ENCODE peak calls at places on chromosome 9, in five cellular contexts. P is dorsolateral prefrontal cortex, I is body of pancreas, X is lower leg skin, M is AG04449. Q is an unnamed sample.

GRCh38 chr9:36278243-36278642 is 20.0 kb upstream of the GNE start:
- DNase-seq in P (no peak), I (no peak), M (no peak), X (no peak), Q (no peak)

GRCh38 chr9:71916834-71917534 is 5.5 kb downstream of the C9orf85 start:
- DNase-seq in X (no peak), P (no peak), I (no peak), M (no peak), Q (no peak)

GRCh38 chr9:111429175-111429574 is 55.0 kb downstream of the ECPAS start:
- DNase-seq in I (no peak), X (no peak), P (no peak), M (no peak), Q (no peak)

GRCh38 chr9:14096182-14096922 is 217.6 kb downstream of the NFIB start:
- DNase-seq in P (no peak), M (no peak), I (peak), X (no peak), Q (no peak)

GRCh38 chr9:126678989-126679388 is 65.3 kb downstream of the LMX1B start:
- DNase-seq in I (no peak), X (no peak), M (no peak), P (no peak), Q (no peak)

GRCh38 chr9:132832171-132832570 is 45.9 kb downstream of the AK8 start:
- DNase-seq in X (peak), P (no peak), M (no peak), I (no peak), Q (no peak)

GRCh38 chr9:128903871-128904371 is 16.9 kb upstream of the PHYHD1 start:
- DNase-seq in P (no peak), I (no peak), M (no peak), X (no peak), Q (no peak)

GRCh38 chr9:135379540-135380267 is 99.9 kb upstream of the PPP1R26 start:
- DNase-seq in P (no peak), I (no peak), X (no peak), M (no peak), Q (no peak)

GRCh38 chr9:90774682-90775081 is 26.9 kb upstream of the SYK start:
- DNase-seq in P (no peak), X (no peak), M (no peak), I (no peak), Q (no peak)

GRCh38 chr9:112271466-112272098 is 61.8 kb downstream of the PTBP3 start:
- DNase-seq in I (no peak), P (no peak), X (no peak), M (no peak), Q (no peak)

GRCh38 chr9:134366223-134367031 is 40.2 kb downstream of the RXRA start:
- DNase-seq in I (peak), M (peak), P (peak), X (peak), Q (peak)

GRCh38 chr9:23683476-23684095 is 142.5 kb downstream of the ELAVL2 start:
- DNase-seq in X (no peak), P (no peak), M (no peak), I (no peak), Q (no peak)

GRCh38 chr9:124218438-124219289 is 39.1 kb upstream of the NEK6 start:
- DNase-seq in X (peak), I (peak), P (peak), M (no peak), Q (no peak)

GRCh38 chr9:89975586-89975985 is 370.8 kb downstream of the GADD45G start:
- DNase-seq in I (no peak), X (no peak), P (no peak), M (no peak), Q (no peak)

GRCh38 chr9:119365291-119366027 is 3.8 kb downstream of the BRINP1 start:
- DNase-seq in P (peak), I (no peak), M (no peak), X (no peak), Q (no peak)

GRCh38 chr9:135037521-135038250 is 49.8 kb upstream of the OLFM1 start:
- DNase-seq in X (peak), P (no peak), M (no peak), I (no peak), Q (no peak)

GRCh38 chr9:99359336-99359735 is 137.3 kb downstream of the SEC61B start:
- DNase-seq in P (no peak), M (no peak), I (no peak), X (no peak), Q (no peak)

GRCh38 chr9:95511952-95512750 is 4.6 kb downstream of the PTCH1 start:
- DNase-seq in I (no peak), P (no peak), X (no peak), M (no peak), Q (no peak)

GRCh38 chr9:129669141-129669718 is 3.8 kb downstream of the PRRX2 start:
- DNase-seq in X (no peak), I (no peak), M (peak), P (no peak), Q (no peak)

GRCh38 chr9:92384373-92384772 is 20.0 kb downstream of the OGN start:
- DNase-seq in X (no peak), P (no peak), I (no peak), M (no peak), Q (no peak)

GRCh38 chr9:129561594-129562281 is 59.2 kb downstream of the C9orf50 start:
- DNase-seq in X (no peak), P (no peak), I (no peak), M (no peak), Q (no peak)

GRCh38 chr9:126860757-126861466 is 473 bp downstream of the ZBTB34 start:
- DNase-seq in P (no peak), X (no peak), I (peak), M (no peak), Q (no peak)

GRCh38 chr9:125513634-125514413 is 193.2 kb downstream of the MAPKAP1 start:
- DNase-seq in X (no peak), M (peak), P (no peak), I (peak), Q (no peak)

GRCh38 chr9:101387871-101388506 is 3.2 kb upstream of the BAAT start:
- DNase-seq in X (no peak), I (peak), M (no peak), P (no peak), Q (no peak)

GRCh38 chr9:73011346-73011745 is 58.5 kb upstream of the ALDH1A1 start:
- DNase-seq in X (no peak), M (no peak), P (no peak), I (no peak), Q (no peak)

GRCh38 chr9:130962418-130963316 is 23.6 kb upstream of the FIBCD1 start:
- DNase-seq in P (no peak), I (no peak), M (peak), X (no peak), Q (peak)

GRCh38 chr9:72458153-72458552 is 63.3 kb upstream of the TMC1 start:
- DNase-seq in M (no peak), X (no peak), P (no peak), I (no peak), Q (no peak)

GRCh38 chr9:15837079-15837679 is 284.3 kb downstream of the CCDC171 start:
- DNase-seq in X (no peak), I (peak), P (no peak), M (peak), Q (no peak)

GRCh38 chr9:126791406-126792230 is 13.2 kb upstream of the ZBTB43 start:
- DNase-seq in M (peak), I (no peak), X (peak), P (no peak), Q (no peak)

GRCh38 chr9:129487658-129488483 is 133.0 kb downstream of the C9orf50 start:
- DNase-seq in I (peak), M (no peak), P (peak), X (peak), Q (peak)

GRCh38 chr9:85212887-85213286 is 528.9 kb downstream of the AGTPBP1 start:
- DNase-seq in P (no peak), M (peak), I (no peak), X (no peak), Q (no peak)

GRCh38 chr9:128771094-128771721 is 519 bp downstream of the ZER1 start:
- DNase-seq in X (no peak), P (no peak), I (no peak), M (no peak), Q (no peak)

GRCh38 chr9:76321185-76321828 is 72.9 kb downstream of the RFK start:
- DNase-seq in X (peak), I (no peak), M (peak), P (no peak), Q (no peak)

GRCh38 chr9:14985419-14985818 is 75.2 kb upstream of the FREM1 start:
- DNase-seq in P (no peak), I (no peak), X (no peak), M (no peak), Q (no peak)

GRCh38 chr9:121725008-121725795 is 73.8 kb downstream of the DAB2IP start:
- DNase-seq in I (peak), M (peak), X (peak), P (peak), Q (peak)
- H3K4me3 ChIP-seq in I (no peak), M (no peak), X (no peak), P (no peak), Q (no peak)

GRCh38 chr9:4883326-4883873 is 90.7 kb downstream of the RCL1 start:
- DNase-seq in P (no peak), M (no peak), I (no peak), X (no peak), Q (no peak)

GRCh38 chr9:4875559-4875958 is 82.8 kb downstream of the RCL1 start:
- DNase-seq in I (no peak), M (no peak), P (no peak), X (no peak), Q (no peak)

GRCh38 chr9:4879098-4879497 is 86.4 kb downstream of the RCL1 start:
- DNase-seq in I (no peak), P (no peak), M (no peak), X (no peak), Q (no peak)
- TF ChIP-seq CTCF in I (no peak), P (no peak), M (no peak), X (no peak), Q (no peak)

DNA sequence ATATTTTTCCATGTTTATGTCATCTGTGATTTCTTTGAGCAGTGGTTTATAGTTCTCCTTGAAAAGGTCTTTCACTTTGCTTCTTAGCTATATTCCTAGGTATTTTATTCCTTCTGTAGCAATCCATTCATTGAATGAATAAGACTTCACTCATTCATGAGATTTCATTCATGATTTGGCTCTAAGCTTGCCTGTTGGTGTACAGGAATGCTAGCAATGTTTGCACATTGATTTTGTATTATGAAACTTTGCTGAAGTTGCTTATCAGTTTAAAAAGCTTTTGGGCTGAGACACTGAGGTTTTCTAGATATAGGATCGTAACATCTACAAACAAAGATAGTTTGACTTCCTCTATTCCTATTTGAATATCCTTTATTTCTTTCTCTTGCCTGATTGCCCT is 15.9 kb downstream of the RLN2 start:
- DNase-seq in P (no peak), I (no peak), X (no peak), M (no peak), Q (no peak)
- H3K4me3 ChIP-seq in P (no peak), I (no peak), X (no peak), M (no peak), Q (no peak)

GRCh38 chr9:114608525-114608796 is 2.6 kb upstream of the TMEM268 start:
- DNase-seq in P (no peak), I (no peak), M (no peak), X (no peak), Q (no peak)

GRCh38 chr9:114606597-114607207 is 4.4 kb upstream of the TMEM268 start:
- DNase-seq in X (no peak), P (no peak), I (peak), M (peak), Q (peak)

GRCh38 chr9:114604974-114605373 is 6.1 kb upstream of the TMEM268 start:
- DNase-seq in P (no peak), I (no peak), M (no peak), X (no peak), Q (no peak)

GRCh38 chr9:114607671-114608524 is 3.2 kb upstream of the TMEM268 start:
- DNase-seq in I (no peak), M (no peak), X (no peak), P (no peak), Q (no peak)

DNA sequence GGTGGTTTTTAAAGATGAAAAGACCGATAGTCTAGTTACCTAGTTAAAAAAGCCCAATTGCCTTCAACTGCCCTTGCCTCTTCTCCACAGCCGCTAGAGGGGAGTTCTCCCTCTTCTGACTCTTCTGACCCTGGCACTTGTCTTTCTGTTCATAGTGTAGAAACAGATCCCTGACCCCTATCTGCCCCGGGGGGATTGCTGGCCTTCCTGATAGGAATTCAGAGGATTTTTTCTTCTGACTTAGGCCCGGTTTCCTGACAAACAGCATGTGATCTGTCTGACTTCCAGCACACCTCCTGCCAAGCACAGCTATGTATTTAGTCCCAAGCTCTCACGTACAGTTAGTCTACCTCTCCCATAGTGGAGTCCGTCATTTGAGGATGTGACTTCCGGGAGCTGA is 5.0 kb upstream of the TMEM268 start:
- DNase-seq in I (no peak), X (no peak), M (no peak), P (no peak), Q (no peak)
- TF ChIP-seq CTCF in I (no peak), X (no peak), M (no peak), P (no peak), Q (no peak)

GRCh38 chr9:115594551-115594950 is 476.6 kb upstream of the TNC start:
- DNase-seq in I (no peak), P (no peak), X (no peak), M (no peak), Q (no peak)

GRCh38 chr9:115596743-115597080 is 478.8 kb upstream of the TNC start:
- DNase-seq in M (no peak), I (no peak), X (no peak), P (no peak), Q (no peak)

GRCh38 chr9:115593587-115594091 is 475.7 kb upstream of the TNC start:
- DNase-seq in I (peak), M (no peak), X (no peak), P (no peak), Q (no peak)

GRCh38 chr9:115597330-115597729 is 479.4 kb upstream of the TNC start:
- DNase-seq in P (no peak), M (no peak), I (no peak), X (no peak), Q (no peak)

DNA sequence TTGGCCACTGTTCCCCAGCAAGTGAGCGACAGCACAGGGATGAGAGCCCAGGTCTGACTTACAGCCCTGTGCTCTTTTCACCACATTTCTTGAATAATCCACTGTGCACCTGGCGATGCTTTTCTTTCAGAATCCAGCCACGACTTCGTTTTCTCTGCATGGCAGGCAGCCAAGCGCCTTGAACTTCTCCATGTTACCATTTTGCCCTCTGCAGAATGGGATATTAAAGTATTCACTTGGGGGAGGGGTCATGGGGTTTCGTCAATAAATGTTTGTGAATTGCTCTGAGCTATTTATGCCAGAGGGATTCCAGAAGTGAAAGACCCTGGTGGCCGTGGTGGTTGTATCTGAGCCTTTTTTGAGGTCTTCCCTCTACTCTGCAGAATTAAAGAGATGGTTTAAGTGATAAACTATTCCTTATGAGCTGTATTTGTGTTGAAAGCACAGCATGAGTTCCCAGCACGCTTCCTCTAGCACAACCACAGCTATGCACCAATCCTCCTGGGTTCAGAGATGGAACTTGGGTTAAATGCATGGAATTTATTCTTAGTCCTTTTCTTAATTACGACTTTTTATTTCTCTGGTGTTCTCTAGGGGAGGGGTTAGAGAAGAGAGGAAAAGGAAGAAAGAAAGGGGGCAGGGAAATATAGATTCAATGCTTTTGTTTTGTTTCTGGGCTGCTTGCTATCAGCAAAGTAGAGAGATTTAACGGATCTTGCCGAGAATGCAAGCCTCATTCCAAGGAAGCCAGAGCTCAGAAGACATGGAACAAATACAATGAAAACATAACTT is 478.2 kb upstream of the TNC start:
- DNase-seq in P (no peak), I (no peak), M (peak), X (no peak), Q (no peak)
- H3K4me3 ChIP-seq in P (no peak), I (no peak), M (peak), X (no peak), Q (no peak)

DNA sequence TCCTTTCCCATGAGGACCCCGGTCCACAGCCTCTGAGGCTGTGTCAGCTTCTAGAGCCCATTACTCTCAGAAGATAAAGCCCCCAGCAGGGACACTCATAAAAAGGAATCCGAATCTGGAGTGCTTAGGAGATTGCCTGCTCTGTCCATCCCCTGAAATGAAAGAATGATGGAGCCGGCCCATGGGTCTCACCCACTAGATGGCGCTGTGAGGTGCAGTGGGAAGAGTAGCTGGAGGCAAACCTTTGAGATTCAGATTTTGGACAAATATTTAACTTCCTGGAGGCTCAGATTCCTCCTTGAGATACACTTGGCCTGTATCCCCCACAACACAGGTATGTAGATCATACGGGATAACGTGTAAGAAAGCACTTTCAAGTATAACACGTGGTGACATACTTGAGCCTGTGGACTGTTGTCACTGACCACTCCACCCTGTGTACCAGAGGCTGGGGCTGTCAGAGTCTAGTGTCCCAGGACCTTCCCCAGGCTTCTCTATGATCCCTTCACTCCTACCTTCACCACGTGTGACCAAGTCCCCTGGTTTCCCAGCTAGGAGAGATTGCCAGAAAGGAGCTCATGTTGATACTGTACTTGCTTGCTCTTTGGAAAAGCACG is 32.3 kb downstream of the TRMO start:
- DNase-seq in P (no peak), I (no peak), M (no peak), X (no peak), Q (no peak)
- TF ChIP-seq CTCF in P (no peak), I (peak), M (peak), X (no peak), Q (peak)

GRCh38 chr9:7704543-7704942 is 95.0 kb downstream of the DMAC1 start:
- DNase-seq in P (no peak), M (no peak), X (no peak), I (no peak), Q (no peak)
- H3K4me3 ChIP-seq in P (no peak), M (no peak), X (no peak), I (no peak), Q (no peak)

GRCh38 chr9:110069326-110070248 is 138.4 kb downstream of the C9orf152 start:
- DNase-seq in X (peak), P (no peak), I (no peak), M (peak), Q (peak)

GRCh38 chr9:110064721-110065252 is 143.2 kb downstream of the C9orf152 start:
- DNase-seq in P (no peak), M (no peak), I (no peak), X (no peak), Q (no peak)

GRCh38 chr9:110065527-110065926 is 142.4 kb downstream of the C9orf152 start:
- DNase-seq in X (no peak), P (no peak), M (no peak), I (no peak), Q (no peak)

GRCh38 chr9:110066929-110067716 is 140.8 kb downstream of the C9orf152 start:
- DNase-seq in M (no peak), P (no peak), X (no peak), I (no peak), Q (no peak)

DNA sequence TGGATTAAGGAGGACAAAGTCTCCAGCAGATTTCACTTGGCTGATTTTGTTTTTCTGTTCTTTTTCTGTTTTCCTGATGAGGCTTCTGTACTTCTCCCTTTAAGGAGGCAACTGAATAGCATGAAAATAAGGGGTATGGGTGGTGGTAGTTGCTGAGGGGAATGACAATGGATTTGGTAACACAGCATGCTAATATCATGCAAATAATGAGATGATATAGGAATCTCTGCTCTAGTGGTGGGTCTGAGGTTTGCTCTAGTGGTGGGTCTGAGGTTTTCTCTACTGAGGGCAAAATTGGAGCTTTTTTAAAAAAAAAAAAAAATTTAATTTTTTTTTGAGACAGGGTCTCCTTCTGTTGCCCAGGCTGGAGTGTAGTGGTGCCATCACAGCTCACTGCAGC is 139.7 kb downstream of the C9orf152 start:
- DNase-seq in M (no peak), P (no peak), I (no peak), X (no peak), Q (no peak)
- TF ChIP-seq CTCF in M (no peak), P (no peak), I (no peak), X (no peak), Q (no peak)